ENCODE peak calls at places on chromosomes 13 and 19, in nine cellular contexts. Y is osteocyte; N is NB4; C is frontal cortex; M is activated CD4-positive, alpha-beta T cell treated with anti-CD3 and anti-CD28 coated beads, Interleukin-2, amount 10 ng/mL, durations not matched to agents 7 days and 5 days; Q is ureter; U is neural crest cell; W is left ventricle myocardium inferior; F is nephron progenitor cell. L is an unnamed sample.
A peak's percentile ranks its signal among the peaks of the same experiment; 100 is the strongest.

GRCh38 chr13:83352391-83352790 is 529.9 kb downstream of the SLITRK1 start:
- DNase-seq in Y (no peak), N (no peak), C (no peak), M (no peak), Q (no peak), U (no peak), W (no peak), F (no peak), L (no peak)

GRCh38 chr13:27712421-27712820 is 79.9 kb upstream of the GSX1 start:
- DNase-seq in Y (no peak), N (peak; percentile 15), C (no peak), M (no peak), Q (no peak), U (no peak), W (no peak), F (no peak), L (peak; percentile 45)

GRCh38 chr13:112696869-112697465 is 7.1 kb downstream of the ATP11A start:
- DNase-seq in Y (no peak), N (no peak), C (no peak), M (no peak), Q (no peak), U (no peak), W (no peak), F (no peak), L (no peak)

GRCh38 chr19:6996810-6997209 is 24.4 kb downstream of the MBD3L2B start:
- DNase-seq in Y (no peak), N (no peak), C (no peak), M (no peak), Q (no peak), U (no peak), W (no peak), F (no peak), L (no peak)

GRCh38 chr13:95349267-95349666 is 48.0 kb upstream of the ABCC4 start:
- DNase-seq in Y (no peak), N (no peak), C (no peak), M (no peak), Q (no peak), U (no peak), W (no peak), F (no peak), L (no peak)

GRCh38 chr19:40389404-40390083 is 437 bp downstream of the HIPK4 start:
- DNase-seq in Y (no peak), N (no peak), C (no peak), M (no peak), Q (no peak), U (no peak), W (no peak), F (no peak), L (no peak)

GRCh38 chr13:23749288-23749880 is 139.8 kb downstream of the MIPEP start:
- DNase-seq in Y (no peak), N (no peak), C (no peak), M (no peak), Q (no peak), U (no peak), W (no peak), F (no peak), L (no peak)

GRCh38 chr19:12194827-12195500 is 32.1 kb downstream of the ZNF136 start:
- DNase-seq in Y (no peak), N (no peak), C (peak; percentile 77), M (peak; percentile 59), Q (peak; percentile 93), U (no peak), W (peak; percentile 87), F (peak; percentile 12), L (peak; percentile 39)

L was measured in erythroblast.